ENCODE peak calls at places on chromosome 15, in six cellular contexts. One of them, this sample, is unnamed.

GRCh38 chr15:81277851-81278250 is 46.1 kb downstream of the STARD5 start:
- DNase-seq in AG09309: no peak
- DNase-seq in non-pigmented ciliary epithelial cell: no peak
- DNase-seq in CD4-positive, alpha-beta memory T cell: no peak
- DNase-seq in nephron progenitor cell: no peak
- DNase-seq in GOT3: no peak
- DNase-seq in this sample: no peak

GRCh38 chr15:45351229-45351628 is 27.1 kb downstream of the GATM start:
- DNase-seq in GOT3: no peak
- DNase-seq in CD4-positive, alpha-beta memory T cell: no peak
- DNase-seq in AG09309: no peak
- DNase-seq in nephron progenitor cell: no peak
- DNase-seq in non-pigmented ciliary epithelial cell: no peak
- DNase-seq in this sample: no peak

GRCh38 chr15:57732526-57733331 is 26.2 kb downstream of the POLR2M start:
- DNase-seq in nephron progenitor cell: peak
- DNase-seq in GOT3: no peak
- DNase-seq in CD4-positive, alpha-beta memory T cell: no peak
- DNase-seq in AG09309: no peak
- DNase-seq in non-pigmented ciliary epithelial cell: no peak
- DNase-seq in this sample: no peak

GRCh38 chr15:62928996-62929350 is 113.6 kb upstream of the TPM1 start:
- DNase-seq in AG09309: no peak
- DNase-seq in non-pigmented ciliary epithelial cell: peak
- DNase-seq in GOT3: no peak
- DNase-seq in nephron progenitor cell: no peak
- DNase-seq in CD4-positive, alpha-beta memory T cell: no peak
- DNase-seq in this sample: peak

GRCh38 chr15:99264125-99264524 is 12.8 kb downstream of the LRRC28 start:
- DNase-seq in nephron progenitor cell: no peak
- DNase-seq in CD4-positive, alpha-beta memory T cell: no peak
- DNase-seq in non-pigmented ciliary epithelial cell: no peak
- DNase-seq in AG09309: no peak
- DNase-seq in GOT3: no peak
- DNase-seq in this sample: no peak

GRCh38 chr15:98231696-98232440 is 271.4 kb downstream of the ARRDC4 start:
- DNase-seq in GOT3: no peak
- DNase-seq in CD4-positive, alpha-beta memory T cell: no peak
- DNase-seq in AG09309: no peak
- DNase-seq in nephron progenitor cell: no peak
- DNase-seq in non-pigmented ciliary epithelial cell: no peak
- DNase-seq in this sample: no peak

GRCh38 chr15:52493968-52494367 is 34.7 kb downstream of the MYO5A start:
- DNase-seq in nephron progenitor cell: no peak
- DNase-seq in AG09309: no peak
- DNase-seq in GOT3: no peak
- DNase-seq in non-pigmented ciliary epithelial cell: no peak
- DNase-seq in CD4-positive, alpha-beta memory T cell: no peak
- DNase-seq in this sample: no peak

GRCh38 chr15:69357773-69358765 is 56.1 kb upstream of the KIF23 start:
- DNase-seq in CD4-positive, alpha-beta memory T cell: no peak
- DNase-seq in GOT3: no peak
- DNase-seq in AG09309: no peak
- DNase-seq in nephron progenitor cell: peak
- DNase-seq in non-pigmented ciliary epithelial cell: peak
- DNase-seq in this sample: peak

GRCh38 chr15:66878761-66879160 is 176.7 kb downstream of the SMAD6 start:
- DNase-seq in nephron progenitor cell: no peak
- DNase-seq in non-pigmented ciliary epithelial cell: no peak
- DNase-seq in CD4-positive, alpha-beta memory T cell: no peak
- DNase-seq in AG09309: no peak
- DNase-seq in GOT3: no peak
- DNase-seq in this sample: no peak

GRCh38 chr15:78077053-78077859 is at the start of gene TBC1D2B:
- DNase-seq in nephron progenitor cell: peak
- DNase-seq in non-pigmented ciliary epithelial cell: no peak
- DNase-seq in CD4-positive, alpha-beta memory T cell: peak
- DNase-seq in AG09309: no peak
- DNase-seq in GOT3: no peak
- DNase-seq in this sample: no peak

GRCh38 chr15:60585743-60586708 is 107.1 kb upstream of the ICE2 start:
- DNase-seq in GOT3: no peak
- DNase-seq in CD4-positive, alpha-beta memory T cell: peak
- DNase-seq in AG09309: no peak
- DNase-seq in non-pigmented ciliary epithelial cell: peak
- DNase-seq in nephron progenitor cell: peak
- DNase-seq in this sample: no peak

GRCh38 chr15:22956980-22957264 is 23.2 kb downstream of the CYFIP1 start:
- DNase-seq in nephron progenitor cell: no peak
- DNase-seq in GOT3: no peak
- DNase-seq in non-pigmented ciliary epithelial cell: no peak
- DNase-seq in AG09309: no peak
- DNase-seq in CD4-positive, alpha-beta memory T cell: no peak
- DNase-seq in this sample: no peak

GRCh38 chr15:64426845-64427465 is 33.4 kb upstream of the ZNF609 start:
- DNase-seq in AG09309: peak
- DNase-seq in nephron progenitor cell: no peak
- DNase-seq in GOT3: no peak
- DNase-seq in non-pigmented ciliary epithelial cell: no peak
- DNase-seq in CD4-positive, alpha-beta memory T cell: no peak
- DNase-seq in this sample: no peak

GRCh38 chr15:39629906-39630305 is 49.0 kb downstream of the THBS1 start:
- DNase-seq in CD4-positive, alpha-beta memory T cell: no peak
- DNase-seq in non-pigmented ciliary epithelial cell: no peak
- DNase-seq in AG09309: no peak
- DNase-seq in nephron progenitor cell: no peak
- DNase-seq in GOT3: no peak
- DNase-seq in this sample: no peak

GRCh38 chr15:40795019-40795418 is 11.9 kb upstream of the ZFYVE19 start:
- DNase-seq in GOT3: no peak
- DNase-seq in non-pigmented ciliary epithelial cell: no peak
- DNase-seq in nephron progenitor cell: no peak
- DNase-seq in CD4-positive, alpha-beta memory T cell: no peak
- DNase-seq in AG09309: no peak
- DNase-seq in this sample: no peak

GRCh38 chr15:83692820-83693581 is 39.1 kb downstream of the ADAMTSL3 start:
- DNase-seq in non-pigmented ciliary epithelial cell: no peak
- DNase-seq in nephron progenitor cell: no peak
- DNase-seq in CD4-positive, alpha-beta memory T cell: no peak
- DNase-seq in AG09309: no peak
- DNase-seq in GOT3: no peak
- DNase-seq in this sample: no peak

GRCh38 chr15:68795298-68795848 is 25.3 kb downstream of the ANP32A start:
- DNase-seq in CD4-positive, alpha-beta memory T cell: peak
- DNase-seq in non-pigmented ciliary epithelial cell: peak
- DNase-seq in nephron progenitor cell: peak
- DNase-seq in AG09309: no peak
- DNase-seq in GOT3: no peak
- DNase-seq in this sample: peak

GRCh38 chr15:26864664-26865191 is 2.1 kb upstream of the GABRA5 start:
- DNase-seq in AG09309: peak
- DNase-seq in CD4-positive, alpha-beta memory T cell: no peak
- DNase-seq in GOT3: no peak
- DNase-seq in non-pigmented ciliary epithelial cell: peak
- DNase-seq in nephron progenitor cell: peak
- DNase-seq in this sample: peak

GRCh38 chr15:41417418-41417811 is 520 bp downstream of the RTF1 start:
- DNase-seq in non-pigmented ciliary epithelial cell: no peak
- DNase-seq in CD4-positive, alpha-beta memory T cell: peak
- DNase-seq in AG09309: no peak
- DNase-seq in nephron progenitor cell: peak
- DNase-seq in GOT3: no peak
- DNase-seq in this sample: no peak

GRCh38 chr15:67805871-67806538 is 19.3 kb upstream of the SKOR1 start:
- DNase-seq in CD4-positive, alpha-beta memory T cell: peak
- DNase-seq in nephron progenitor cell: no peak
- DNase-seq in AG09309: no peak
- DNase-seq in non-pigmented ciliary epithelial cell: no peak
- DNase-seq in GOT3: no peak
- DNase-seq in this sample: no peak

GRCh38 chr15:65087873-65088642 is 11.5 kb downstream of the KBTBD13 start:
- DNase-seq in nephron progenitor cell: no peak
- DNase-seq in non-pigmented ciliary epithelial cell: no peak
- DNase-seq in CD4-positive, alpha-beta memory T cell: no peak
- DNase-seq in GOT3: no peak
- DNase-seq in AG09309: no peak
- DNase-seq in this sample: no peak

GRCh38 chr15:31398677-31399260 is 72.1 kb downstream of the KLF13 start:
- DNase-seq in GOT3: no peak
- DNase-seq in AG09309: no peak
- DNase-seq in CD4-positive, alpha-beta memory T cell: no peak
- DNase-seq in nephron progenitor cell: no peak
- DNase-seq in non-pigmented ciliary epithelial cell: no peak
- DNase-seq in this sample: no peak

GRCh38 chr15:36579792-36580431 is 486 bp downstream of the CDIN1 start:
- DNase-seq in CD4-positive, alpha-beta memory T cell: peak
- DNase-seq in nephron progenitor cell: no peak
- DNase-seq in AG09309: no peak
- DNase-seq in non-pigmented ciliary epithelial cell: no peak
- DNase-seq in GOT3: no peak
- DNase-seq in this sample: no peak

GRCh38 chr15:68821898-68822380 is 1.2 kb upstream of the ANP32A start:
- DNase-seq in non-pigmented ciliary epithelial cell: no peak
- DNase-seq in nephron progenitor cell: no peak
- DNase-seq in CD4-positive, alpha-beta memory T cell: no peak
- DNase-seq in GOT3: no peak
- DNase-seq in AG09309: no peak
- DNase-seq in this sample: no peak

GRCh38 chr15:56835598-56836275 is 82.7 kb upstream of the TCF12 start:
- DNase-seq in non-pigmented ciliary epithelial cell: no peak
- DNase-seq in CD4-positive, alpha-beta memory T cell: no peak
- DNase-seq in AG09309: peak
- DNase-seq in nephron progenitor cell: no peak
- DNase-seq in GOT3: no peak
- DNase-seq in this sample: no peak